ENCODE peak calls at places on chromosomes 6 and 20, in six cellular contexts. N is transverse colon, S is heart right ventricle, U is fibroblast of lung, L is uterus, C is aorta. D is an unnamed sample.

GRCh38 chr6:37473364-37474095 is 26.2 kb downstream of the CCDC167 start:
- DNase-seq in C (no peak), L (no peak), S (peak), U (peak), N (no peak), D (no peak)

GRCh38 chr6:118724211-118724610 is 72.8 kb upstream of the CEP85L start:
- DNase-seq in S (no peak), N (no peak), L (no peak), U (peak), C (no peak), D (no peak)

GRCh38 chr20:5864873-5865582 is 85.3 kb downstream of the TRMT6 start:
- DNase-seq in N (no peak), S (no peak), U (peak), C (no peak), L (no peak), D (no peak)

GRCh38 chr6:99491159-99491558 is 24.1 kb downstream of the USP45 start:
- DNase-seq in C (no peak), L (no peak), S (no peak), U (no peak), N (no peak), D (no peak)

GRCh38 chr6:139129284-139129683 is 5.6 kb upstream of the HECA start:
- DNase-seq in U (peak), N (no peak), L (no peak), C (no peak), S (no peak), D (no peak)

GRCh38 chr6:142731611-142732010 is 213.4 kb downstream of the HIVEP2 start:
- DNase-seq in U (no peak), N (no peak), L (no peak), S (no peak), C (no peak), D (no peak)

GRCh38 chr20:32839227-32839981 is 19.3 kb upstream of the EFCAB8 start:
- DNase-seq in S (no peak), L (no peak), C (no peak), U (no peak), N (no peak), D (no peak)

GRCh38 chr6:21386744-21387143 is 206.8 kb upstream of the SOX4 start:
- DNase-seq in L (no peak), S (no peak), N (no peak), U (no peak), C (no peak), D (no peak)

GRCh38 chr20:54255157-54255556 is 47.3 kb downstream of the PFDN4 start:
- DNase-seq in C (no peak), N (no peak), U (peak), S (no peak), L (no peak), D (no peak)

GRCh38 chr20:45337367-45338120 is 10.7 kb downstream of the SDC4 start:
- DNase-seq in U (peak), C (peak), N (peak), S (peak), L (peak), D (peak)

GRCh38 chr6:2793491-2794151 is 28.4 kb downstream of the WRNIP1 start:
- DNase-seq in S (no peak), L (no peak), C (no peak), U (no peak), N (peak), D (no peak)

GRCh38 chr6:5050009-5050408 is 35.1 kb upstream of the PPP1R3G start:
- DNase-seq in S (no peak), N (no peak), C (no peak), L (no peak), U (no peak), D (no peak)

GRCh38 chr6:26065952-26066380 is 21.3 kb upstream of the HFE start:
- DNase-seq in S (no peak), L (peak), N (peak), C (no peak), U (peak), D (peak)

GRCh38 chr6:133115960-133116359 is 125.2 kb upstream of the EYA4 start:
- DNase-seq in U (no peak), C (no peak), N (no peak), L (no peak), S (no peak), D (no peak)

GRCh38 chr6:152309648-152310047 is 327.5 kb downstream of the SYNE1 start:
- DNase-seq in C (no peak), S (no peak), U (no peak), L (no peak), N (peak), D (no peak)

GRCh38 chr6:33276581-33276863 is 401 bp upstream of the B3GALT4 start:
- DNase-seq in C (no peak), L (no peak), S (no peak), U (no peak), N (no peak), D (no peak)

GRCh38 chr6:127459231-127459641 is at the start of gene KIAA0408:
- DNase-seq in C (peak), L (peak), U (peak), S (peak), N (peak), D (peak)

GRCh38 chr6:161459008-161459407 is 185.1 kb upstream of the AGPAT4 start:
- DNase-seq in L (no peak), U (no peak), S (no peak), N (no peak), C (no peak), D (no peak)

GRCh38 chr6:90859612-90860011 is 272.7 kb upstream of the MAP3K7 start:
- DNase-seq in L (no peak), S (no peak), N (no peak), U (peak), C (no peak), D (no peak)

GRCh38 chr20:2984028-2984501 is 59.4 kb upstream of the GNRH2 start:
- DNase-seq in L (no peak), S (no peak), N (no peak), U (no peak), C (no peak), D (no peak)

GRCh38 chr20:2981646-2982045 is 61.8 kb upstream of the GNRH2 start:
- DNase-seq in N (no peak), C (no peak), U (no peak), S (no peak), L (no peak), D (no peak)

GRCh38 chr20:2984956-2985661 is 58.3 kb upstream of the GNRH2 start:
- DNase-seq in S (no peak), L (no peak), N (no peak), C (no peak), U (peak), D (no peak)

GRCh38 chr20:2986466-2986865 is 57.0 kb upstream of the GNRH2 start:
- DNase-seq in C (no peak), S (no peak), L (no peak), N (no peak), U (peak), D (no peak)

DNA sequence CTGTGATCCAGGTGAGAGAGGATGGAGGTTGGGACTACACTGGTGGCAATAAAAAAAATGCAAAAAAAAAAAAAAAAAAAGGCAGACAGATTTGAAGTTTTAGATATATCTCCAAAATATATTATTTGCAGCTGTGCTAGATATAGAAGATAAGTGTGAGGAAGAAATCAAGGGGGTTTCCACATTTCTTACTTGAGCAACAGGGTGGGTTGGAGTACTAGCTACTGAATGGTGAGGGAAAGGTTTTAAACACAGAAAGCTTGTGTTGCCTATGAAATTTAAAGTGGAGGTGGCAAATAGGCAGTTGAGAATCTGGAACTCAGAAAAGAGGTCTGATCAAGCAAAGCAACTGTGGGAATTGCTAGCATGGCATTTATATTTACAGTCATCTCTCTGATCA is 59.9 kb upstream of the GNRH2 start:
- DNase-seq in L (no peak), U (no peak), S (no peak), C (no peak), N (no peak), D (no peak)
- H3K4me3 ChIP-seq in L (no peak), U (no peak), S (no peak), C (no peak), N (no peak), D (no peak)

GRCh38 chr6:13402711-13403110 is 74.4 kb upstream of the TBC1D7 start:
- DNase-seq in C (no peak), N (no peak), L (no peak), U (no peak), S (no peak), D (no peak)

GRCh38 chr6:13404892-13405254 is 76.5 kb upstream of the TBC1D7 start:
- DNase-seq in L (no peak), N (no peak), U (no peak), C (no peak), S (no peak), D (no peak)

GRCh38 chr6:13406051-13406477 is 77.7 kb upstream of the TBC1D7 start:
- DNase-seq in S (no peak), N (no peak), U (no peak), C (no peak), L (no peak), D (no peak)

GRCh38 chr6:13406781-13407180 is 78.4 kb upstream of the TBC1D7 start:
- DNase-seq in L (no peak), U (no peak), N (no peak), S (no peak), C (no peak), D (no peak)

DNA sequence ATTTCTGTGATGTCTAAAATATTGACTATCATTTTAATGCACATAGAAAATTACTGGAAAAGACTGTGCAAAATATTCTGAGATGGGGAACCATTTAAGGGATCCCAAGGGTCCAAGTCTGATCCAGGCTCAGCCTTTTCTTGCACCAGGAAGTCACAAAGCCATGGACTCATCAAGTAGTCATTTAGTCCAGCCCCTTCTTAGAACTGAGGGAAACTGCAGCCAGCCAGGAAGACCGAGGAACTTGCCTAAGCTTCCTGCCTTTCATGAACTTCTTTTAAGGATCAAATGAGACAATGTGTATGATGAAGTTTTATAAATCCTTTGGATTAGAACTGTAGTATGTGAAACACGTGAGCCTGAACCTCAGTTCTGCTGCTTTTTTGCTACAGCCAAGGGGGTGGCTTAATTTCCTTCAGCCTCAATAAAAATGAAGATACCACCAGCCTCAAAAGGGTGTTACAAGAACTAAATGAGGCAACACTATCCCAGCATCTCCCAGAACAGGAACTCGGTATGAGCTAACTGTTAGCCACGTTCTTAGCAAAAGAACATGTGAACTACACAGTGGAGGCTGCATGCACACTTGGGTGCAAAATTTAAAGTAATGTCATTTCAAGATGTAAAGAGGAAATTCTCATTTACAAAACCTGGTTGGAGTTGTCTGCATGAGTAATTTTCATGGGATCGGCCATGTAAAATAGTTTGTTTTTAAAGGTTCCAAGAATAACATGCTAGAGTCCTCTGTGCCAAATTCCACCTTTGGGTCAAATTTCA is 76.0 kb upstream of the TBC1D7 start:
- DNase-seq in U (peak), C (no peak), L (no peak), S (no peak), N (no peak), D (no peak)
- H3K27ac ChIP-seq in U (peak), C (peak), L (no peak), S (peak), N (no peak), D (peak)

DNA sequence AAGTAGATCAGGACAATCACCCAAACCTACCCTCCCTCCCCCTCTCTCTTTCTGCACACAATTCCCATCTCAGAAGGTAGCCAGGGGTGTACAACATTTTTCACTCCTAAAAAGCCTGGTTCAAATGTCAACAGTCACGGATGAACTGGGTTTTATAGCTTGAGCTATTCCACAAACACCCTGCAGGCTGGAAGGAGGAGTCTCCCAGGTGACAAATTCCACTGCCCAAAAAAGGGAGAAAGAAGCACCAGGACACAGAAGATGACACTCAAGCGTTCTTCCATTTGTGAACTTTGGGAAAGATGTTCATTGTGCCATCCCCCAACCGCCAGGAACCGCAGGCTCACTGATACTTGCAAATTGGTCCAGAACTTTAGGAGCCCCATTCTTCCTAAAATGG is 111.5 kb upstream of the NFATC2 start:
- DNase-seq in U (no peak), L (no peak), S (no peak), N (no peak), C (no peak), D (no peak)
- H3K4me3 ChIP-seq in U (no peak), L (no peak), S (no peak), N (no peak), C (no peak), D (no peak)

DNA sequence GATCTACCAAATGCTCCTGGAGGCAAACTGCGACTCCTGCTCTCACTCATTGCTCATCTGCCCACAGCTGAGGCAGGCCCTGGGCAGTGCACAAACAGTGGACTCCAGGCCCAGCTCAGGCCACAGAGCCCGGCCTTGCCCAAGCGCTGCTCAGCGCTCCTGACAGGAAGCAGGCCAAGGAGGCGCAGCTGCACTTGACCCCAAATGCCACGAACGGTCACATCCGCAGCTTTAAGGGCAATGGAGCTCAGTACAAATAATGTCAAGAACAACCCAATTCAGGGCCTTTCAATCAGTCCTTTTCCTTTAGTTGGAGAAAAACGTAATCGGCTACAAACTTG is 33.8 kb downstream of the RRBP1 start:
- DNase-seq in S (peak), L (no peak), C (peak), U (no peak), N (no peak), D (peak)
- H3K27ac ChIP-seq in S (no peak), L (peak), C (no peak), U (no peak), N (peak), D (peak)

DNA sequence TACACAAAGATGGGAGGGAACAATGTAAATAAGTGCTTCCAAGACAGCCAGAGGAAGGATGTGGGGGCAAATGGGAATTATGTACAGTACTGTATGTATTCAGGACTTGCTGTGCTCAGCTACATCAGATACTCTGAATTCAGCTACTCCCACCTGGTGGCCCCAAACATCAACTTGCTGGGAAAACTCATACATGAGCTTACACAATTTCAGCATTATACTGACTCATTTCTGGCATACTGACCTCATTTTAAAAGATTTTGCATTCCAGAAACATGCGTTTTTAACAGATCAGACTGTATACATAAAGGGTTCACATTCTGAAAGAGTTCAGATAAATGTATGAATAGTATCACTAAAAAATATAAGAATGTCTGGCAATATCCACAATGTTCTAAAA is 59.7 kb downstream of the GPX5 start:
- DNase-seq in N (no peak), S (no peak), U (peak), C (no peak), L (no peak), D (no peak)
- H3K4me3 ChIP-seq in N (no peak), S (no peak), U (no peak), C (no peak), L (no peak), D (no peak)

DNA sequence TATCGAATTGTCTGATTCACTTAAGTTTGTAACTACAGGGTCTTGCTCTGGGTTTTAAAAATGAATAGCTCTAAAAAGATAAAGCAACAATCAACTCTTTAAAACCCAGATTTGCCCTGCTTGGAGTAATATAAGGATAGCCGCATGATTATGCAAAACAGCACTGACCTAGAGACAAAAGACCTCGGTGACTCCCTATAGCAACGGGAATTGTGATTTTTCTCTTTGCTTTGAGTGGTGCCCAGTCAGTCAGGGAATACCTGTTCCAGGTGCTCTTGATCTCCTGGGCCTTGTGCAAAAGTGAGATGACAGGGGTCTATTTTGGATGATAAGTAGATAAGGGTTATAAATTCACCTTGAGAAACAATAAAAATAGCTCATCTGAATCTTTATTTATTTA is 336.3 kb upstream of the NOX3 start:
- DNase-seq in S (no peak), U (no peak), C (no peak), N (no peak), L (no peak), D (no peak)
- H3K27ac ChIP-seq in S (no peak), U (no peak), C (no peak), N (no peak), L (no peak), D (no peak)

DNA sequence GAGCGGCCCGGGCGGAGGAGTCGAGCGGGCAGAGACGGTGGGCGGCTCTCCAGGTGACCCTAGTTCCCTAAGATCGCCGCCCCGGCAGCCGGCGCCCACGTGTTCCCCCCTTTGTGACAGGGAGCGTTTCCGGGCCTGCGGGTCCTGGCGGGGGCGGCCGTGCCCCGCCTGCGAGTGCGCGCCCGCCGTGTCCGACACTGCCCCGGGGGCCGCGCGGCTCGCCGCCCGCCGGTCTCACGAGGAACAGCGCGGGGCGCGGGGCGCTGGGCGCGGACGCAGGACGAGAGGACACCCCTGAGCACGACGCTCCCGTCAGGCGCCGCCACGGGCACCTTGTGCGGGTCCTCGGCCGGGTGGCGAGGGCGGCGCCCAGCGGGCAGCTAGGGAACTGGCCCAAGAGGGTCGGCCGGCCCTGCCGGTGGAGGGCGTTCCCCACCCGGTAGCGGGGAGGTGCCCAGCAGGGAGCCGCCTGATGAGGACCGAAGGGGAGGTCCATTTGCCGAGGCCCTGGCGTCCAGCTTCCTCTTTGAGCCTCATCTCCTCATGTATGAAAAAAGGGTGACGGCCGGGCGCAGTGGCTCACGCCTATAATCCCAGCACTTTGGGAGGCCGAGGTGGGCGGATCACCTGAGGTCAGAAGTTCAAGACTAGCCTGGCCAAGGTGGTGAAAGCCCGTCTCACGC is at the start of gene VARS1:
- DNase-seq in L (peak), N (peak), S (peak), C (peak), U (peak), D (peak)
- H3K4me3 ChIP-seq in L (peak), N (peak), S (peak), C (peak), U (peak), D (peak)

GRCh38 chr20:57617079-57617795 is 3.0 kb downstream of the ZBP1 start:
- DNase-seq in C (peak), N (no peak), L (no peak), U (no peak), S (no peak), D (no peak)
- H3K27ac ChIP-seq in C (no peak), N (no peak), L (no peak), U (no peak), S (no peak), D (no peak)

GRCh38 chr20:1269850-1270249 is 3.8 kb downstream of the SNPH start:
- DNase-seq in L (no peak), U (no peak), S (no peak), C (no peak), N (no peak), D (no peak)

GRCh38 chr20:1266167-1266973 is at the start of gene SNPH:
- DNase-seq in L (peak), U (peak), C (peak), N (peak), S (peak), D (peak)

GRCh38 chr20:1267161-1267560 is 1.1 kb downstream of the SNPH start:
- DNase-seq in U (no peak), L (no peak), C (no peak), N (no peak), S (no peak), D (no peak)

GRCh38 chr20:1267809-1268374 is 1.8 kb downstream of the SNPH start:
- DNase-seq in S (no peak), L (no peak), N (no peak), C (no peak), U (no peak), D (no peak)

DNA sequence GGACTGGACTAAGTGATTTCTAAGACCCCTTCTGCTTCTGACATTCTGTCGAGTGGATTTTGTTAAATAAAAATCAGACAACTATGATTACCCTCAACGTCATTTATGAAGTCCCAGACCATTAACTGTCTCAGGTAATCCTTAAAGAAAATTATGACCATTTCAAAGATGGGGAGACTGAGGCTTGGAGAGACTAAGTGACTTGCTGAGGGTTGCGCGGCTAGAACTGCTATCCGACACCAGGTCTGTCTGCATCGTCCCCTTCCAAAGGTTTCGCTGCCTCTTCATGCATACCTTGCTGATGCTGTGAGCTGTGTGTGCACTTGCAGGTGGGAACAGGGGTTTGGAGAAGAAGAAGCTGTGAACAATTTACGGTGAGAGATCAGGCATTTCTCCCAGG is 3.1 kb downstream of the SNPH start:
- DNase-seq in S (no peak), N (no peak), C (no peak), L (no peak), U (no peak), D (no peak)
- H3K4me3 ChIP-seq in S (no peak), N (no peak), C (no peak), L (no peak), U (no peak), D (no peak)